ENCODE peak calls at places on chromosome 2, in six cellular contexts. One of them, this sample, is unnamed.

GRCh38 chr2:85866165-85866659 is 22.6 kb downstream of the ST3GAL5 start:
- DNase-seq in brain microvascular endothelial cell: no peak
- DNase-seq in tibial nerve: no peak
- DNase-seq in choroid plexus epithelial cell: no peak
- DNase-seq in right atrium auricular region: no peak
- DNase-seq in fibroblast of mammary gland: no peak
- DNase-seq in this sample: no peak

GRCh38 chr2:55157474-55157884 is 74.6 kb downstream of the CLHC1 start:
- DNase-seq in brain microvascular endothelial cell: no peak
- DNase-seq in tibial nerve: no peak
- DNase-seq in choroid plexus epithelial cell: no peak
- DNase-seq in right atrium auricular region: no peak
- DNase-seq in fibroblast of mammary gland: peak; percentile 84
- DNase-seq in this sample: no peak

GRCh38 chr2:95264626-95265025 is 9.6 kb upstream of the PROM2 start:
- DNase-seq in brain microvascular endothelial cell: no peak
- DNase-seq in tibial nerve: no peak
- DNase-seq in choroid plexus epithelial cell: no peak
- DNase-seq in right atrium auricular region: no peak
- DNase-seq in fibroblast of mammary gland: no peak
- DNase-seq in this sample: no peak

GRCh38 chr2:27249891-27250651 is 12.8 kb downstream of the SLC30A3 start:
- DNase-seq in brain microvascular endothelial cell: peak; percentile 31
- DNase-seq in tibial nerve: no peak
- DNase-seq in choroid plexus epithelial cell: peak; percentile 61
- DNase-seq in right atrium auricular region: no peak
- DNase-seq in fibroblast of mammary gland: peak; percentile 40
- DNase-seq in this sample: peak; percentile 13

GRCh38 chr2:163658556-163658955 is 77.3 kb downstream of the FIGN start:
- DNase-seq in brain microvascular endothelial cell: no peak
- DNase-seq in tibial nerve: no peak
- DNase-seq in choroid plexus epithelial cell: peak; percentile 71
- DNase-seq in right atrium auricular region: no peak
- DNase-seq in fibroblast of mammary gland: no peak
- DNase-seq in this sample: no peak

GRCh38 chr2:11766016-11766415 is 19.6 kb downstream of the LPIN1 start:
- DNase-seq in brain microvascular endothelial cell: no peak
- DNase-seq in tibial nerve: no peak
- DNase-seq in choroid plexus epithelial cell: no peak
- DNase-seq in right atrium auricular region: no peak
- DNase-seq in fibroblast of mammary gland: no peak
- DNase-seq in this sample: no peak

GRCh38 chr2:586518-587370 is 90.5 kb downstream of the TMEM18 start:
- DNase-seq in brain microvascular endothelial cell: no peak
- DNase-seq in tibial nerve: no peak
- DNase-seq in choroid plexus epithelial cell: no peak
- DNase-seq in right atrium auricular region: no peak
- DNase-seq in fibroblast of mammary gland: no peak
- DNase-seq in this sample: no peak

GRCh38 chr2:120434487-120434886 is 88.6 kb downstream of the INHBB start:
- DNase-seq in brain microvascular endothelial cell: no peak
- DNase-seq in tibial nerve: no peak
- DNase-seq in choroid plexus epithelial cell: peak; percentile 19
- DNase-seq in right atrium auricular region: no peak
- DNase-seq in fibroblast of mammary gland: peak; percentile 66
- DNase-seq in this sample: no peak

GRCh38 chr2:13522917-13523821 is 806.4 kb downstream of the TRIB2 start:
- DNase-seq in brain microvascular endothelial cell: peak; percentile 1
- DNase-seq in tibial nerve: no peak
- DNase-seq in choroid plexus epithelial cell: peak; percentile 1
- DNase-seq in right atrium auricular region: no peak
- DNase-seq in fibroblast of mammary gland: peak; percentile 1
- DNase-seq in this sample: peak; percentile 60

GRCh38 chr2:84458436-84459027 is 548 bp downstream of the SUCLG1 start:
- DNase-seq in brain microvascular endothelial cell: peak; percentile 5
- DNase-seq in tibial nerve: no peak
- DNase-seq in choroid plexus epithelial cell: peak; percentile 40
- DNase-seq in right atrium auricular region: no peak
- DNase-seq in fibroblast of mammary gland: peak; percentile 21
- DNase-seq in this sample: no peak

GRCh38 chr2:50746526-50746925 is 285.4 kb downstream of the NRXN1 start:
- DNase-seq in brain microvascular endothelial cell: peak; percentile 49
- DNase-seq in tibial nerve: no peak
- DNase-seq in choroid plexus epithelial cell: peak; percentile 48
- DNase-seq in right atrium auricular region: no peak
- DNase-seq in fibroblast of mammary gland: peak; percentile 2
- DNase-seq in this sample: peak; percentile 30

GRCh38 chr2:12967804-12968203 is 251.1 kb downstream of the TRIB2 start:
- DNase-seq in brain microvascular endothelial cell: no peak
- DNase-seq in tibial nerve: no peak
- DNase-seq in choroid plexus epithelial cell: no peak
- DNase-seq in right atrium auricular region: no peak
- DNase-seq in fibroblast of mammary gland: no peak
- DNase-seq in this sample: no peak

GRCh38 chr2:202113571-202114142 is 40.6 kb downstream of the KIAA2012 start:
- DNase-seq in brain microvascular endothelial cell: no peak
- DNase-seq in tibial nerve: no peak
- DNase-seq in choroid plexus epithelial cell: no peak
- DNase-seq in right atrium auricular region: no peak
- DNase-seq in fibroblast of mammary gland: peak; percentile 86
- DNase-seq in this sample: peak; percentile 45

GRCh38 chr2:68225119-68225632 is 27.2 kb downstream of the PPP3R1 start:
- DNase-seq in brain microvascular endothelial cell: peak; percentile 16
- DNase-seq in tibial nerve: no peak
- DNase-seq in choroid plexus epithelial cell: peak; percentile 65
- DNase-seq in right atrium auricular region: no peak
- DNase-seq in fibroblast of mammary gland: peak; percentile 54
- DNase-seq in this sample: no peak

GRCh38 chr2:9807056-9807455 is 36.2 kb upstream of the TAF1B start:
- DNase-seq in brain microvascular endothelial cell: no peak
- DNase-seq in tibial nerve: no peak
- DNase-seq in choroid plexus epithelial cell: no peak
- DNase-seq in right atrium auricular region: no peak
- DNase-seq in fibroblast of mammary gland: no peak
- DNase-seq in this sample: no peak

GRCh38 chr2:101873543-101873942 is 118.2 kb upstream of the IL1R2 start:
- DNase-seq in brain microvascular endothelial cell: no peak
- DNase-seq in tibial nerve: no peak
- DNase-seq in choroid plexus epithelial cell: peak; percentile 38
- DNase-seq in right atrium auricular region: no peak
- DNase-seq in fibroblast of mammary gland: no peak
- DNase-seq in this sample: no peak

GRCh38 chr2:56185582-56186046 is 1.8 kb downstream of the CCDC85A start:
- DNase-seq in brain microvascular endothelial cell: no peak
- DNase-seq in tibial nerve: no peak
- DNase-seq in choroid plexus epithelial cell: peak; percentile 20
- DNase-seq in right atrium auricular region: peak; percentile 65
- DNase-seq in fibroblast of mammary gland: no peak
- DNase-seq in this sample: peak; percentile 14

GRCh38 chr2:177147093-177147694 is 65.4 kb upstream of the HNRNPA3 start:
- DNase-seq in brain microvascular endothelial cell: peak; percentile 55
- DNase-seq in tibial nerve: no peak
- DNase-seq in choroid plexus epithelial cell: peak; percentile 80
- DNase-seq in right atrium auricular region: no peak
- DNase-seq in fibroblast of mammary gland: peak; percentile 76
- DNase-seq in this sample: peak; percentile 74

GRCh38 chr2:54092940-54093339 is 22.5 kb upstream of the ACYP2 start:
- DNase-seq in brain microvascular endothelial cell: no peak
- DNase-seq in tibial nerve: no peak
- DNase-seq in choroid plexus epithelial cell: no peak
- DNase-seq in right atrium auricular region: no peak
- DNase-seq in fibroblast of mammary gland: no peak
- DNase-seq in this sample: no peak

GRCh38 chr2:56130463-56131070 is 53.2 kb upstream of the CCDC85A start:
- DNase-seq in brain microvascular endothelial cell: peak; percentile 44
- DNase-seq in tibial nerve: no peak
- DNase-seq in choroid plexus epithelial cell: peak; percentile 74
- DNase-seq in right atrium auricular region: no peak
- DNase-seq in fibroblast of mammary gland: peak; percentile 54
- DNase-seq in this sample: peak; percentile 43

GRCh38 chr2:33583194-33583938 is 15.7 kb downstream of the FAM98A start:
- DNase-seq in brain microvascular endothelial cell: peak; percentile 20
- DNase-seq in tibial nerve: no peak
- DNase-seq in choroid plexus epithelial cell: peak; percentile 65
- DNase-seq in right atrium auricular region: no peak
- DNase-seq in fibroblast of mammary gland: peak; percentile 58
- DNase-seq in this sample: peak; percentile 62

GRCh38 chr2:55592130-55592529 is 25.3 kb downstream of the PPP4R3B start:
- DNase-seq in brain microvascular endothelial cell: no peak
- DNase-seq in tibial nerve: no peak
- DNase-seq in choroid plexus epithelial cell: no peak
- DNase-seq in right atrium auricular region: no peak
- DNase-seq in fibroblast of mammary gland: no peak
- DNase-seq in this sample: no peak

GRCh38 chr2:241597561-241597960 is 39.0 kb downstream of the BOK start:
- DNase-seq in brain microvascular endothelial cell: no peak
- DNase-seq in tibial nerve: no peak
- DNase-seq in choroid plexus epithelial cell: no peak
- DNase-seq in right atrium auricular region: no peak
- DNase-seq in fibroblast of mammary gland: no peak
- DNase-seq in this sample: no peak

GRCh38 chr2:241595600-241596140 is 37.1 kb downstream of the BOK start:
- DNase-seq in brain microvascular endothelial cell: no peak
- DNase-seq in tibial nerve: no peak
- DNase-seq in choroid plexus epithelial cell: peak; percentile 18
- DNase-seq in right atrium auricular region: no peak
- DNase-seq in fibroblast of mammary gland: no peak
- DNase-seq in this sample: no peak

GRCh38 chr2:241601841-241602240 is 35.1 kb downstream of the THAP4 start:
- DNase-seq in brain microvascular endothelial cell: no peak
- DNase-seq in tibial nerve: no peak
- DNase-seq in choroid plexus epithelial cell: no peak
- DNase-seq in right atrium auricular region: no peak
- DNase-seq in fibroblast of mammary gland: no peak
- DNase-seq in this sample: no peak

GRCh38 chr2:241598061-241598460 is 38.9 kb downstream of the THAP4 start:
- DNase-seq in brain microvascular endothelial cell: no peak
- DNase-seq in tibial nerve: no peak
- DNase-seq in choroid plexus epithelial cell: peak; percentile 54
- DNase-seq in right atrium auricular region: no peak
- DNase-seq in fibroblast of mammary gland: peak; percentile 49
- DNase-seq in this sample: no peak

GRCh38 chr2:241598487-241598886 is 38.5 kb downstream of the THAP4 start:
- DNase-seq in brain microvascular endothelial cell: no peak
- DNase-seq in tibial nerve: no peak
- DNase-seq in choroid plexus epithelial cell: peak; percentile 41
- DNase-seq in right atrium auricular region: no peak
- DNase-seq in fibroblast of mammary gland: no peak
- DNase-seq in this sample: no peak
- TF ChIP-seq CTCF in brain microvascular endothelial cell: peak; percentile 32
- TF ChIP-seq CTCF in tibial nerve: no peak
- TF ChIP-seq CTCF in choroid plexus epithelial cell: peak; percentile 52
- TF ChIP-seq CTCF in right atrium auricular region: peak; percentile 35
- TF ChIP-seq CTCF in fibroblast of mammary gland: no peak
- TF ChIP-seq CTCF in this sample: peak; percentile 34

GRCh38 chr2:209526541-209526940 is 102.7 kb downstream of the MAP2 start:
- DNase-seq in brain microvascular endothelial cell: no peak
- DNase-seq in tibial nerve: no peak
- DNase-seq in choroid plexus epithelial cell: peak; percentile 66
- DNase-seq in right atrium auricular region: no peak
- DNase-seq in fibroblast of mammary gland: peak; percentile 11
- DNase-seq in this sample: peak; percentile 35
- H3K4me3 ChIP-seq in brain microvascular endothelial cell: no peak overlapping the region
- H3K4me3 ChIP-seq in tibial nerve: peak overlapping the region; percentile 27
- H3K4me3 ChIP-seq in choroid plexus epithelial cell: peak overlapping the region; percentile 14
- H3K4me3 ChIP-seq in right atrium auricular region: peak overlapping the region; percentile 21
- H3K4me3 ChIP-seq in fibroblast of mammary gland: no peak overlapping the region
- H3K4me3 ChIP-seq in this sample: peak overlapping the region; percentile 4

GRCh38 chr2:71777946-71778345 is 324.6 kb downstream of the DYSF start:
- DNase-seq in brain microvascular endothelial cell: no peak
- DNase-seq in tibial nerve: no peak
- DNase-seq in choroid plexus epithelial cell: no peak
- DNase-seq in right atrium auricular region: peak; percentile 52
- DNase-seq in fibroblast of mammary gland: no peak
- DNase-seq in this sample: no peak

GRCh38 chr2:71779306-71779855 is 326.0 kb downstream of the DYSF start:
- DNase-seq in brain microvascular endothelial cell: peak; percentile 29
- DNase-seq in tibial nerve: no peak
- DNase-seq in choroid plexus epithelial cell: peak; percentile 51
- DNase-seq in right atrium auricular region: peak; percentile 56
- DNase-seq in fibroblast of mammary gland: peak; percentile 88
- DNase-seq in this sample: peak; percentile 63

GRCh38 chr2:71780162-71780561 is 326.8 kb downstream of the DYSF start:
- DNase-seq in brain microvascular endothelial cell: no peak
- DNase-seq in tibial nerve: no peak
- DNase-seq in choroid plexus epithelial cell: no peak
- DNase-seq in right atrium auricular region: peak; percentile 30
- DNase-seq in fibroblast of mammary gland: no peak
- DNase-seq in this sample: no peak

GRCh38 chr2:71776227-71776626 is 322.9 kb downstream of the DYSF start:
- DNase-seq in brain microvascular endothelial cell: no peak
- DNase-seq in tibial nerve: no peak
- DNase-seq in choroid plexus epithelial cell: no peak
- DNase-seq in right atrium auricular region: no peak
- DNase-seq in fibroblast of mammary gland: no peak
- DNase-seq in this sample: no peak

GRCh38 chr2:71778514-71779305 is 325.3 kb downstream of the DYSF start:
- DNase-seq in brain microvascular endothelial cell: no peak
- DNase-seq in tibial nerve: no peak
- DNase-seq in choroid plexus epithelial cell: no peak
- DNase-seq in right atrium auricular region: peak; percentile 43
- DNase-seq in fibroblast of mammary gland: no peak
- DNase-seq in this sample: no peak
- TF ChIP-seq CTCF in brain microvascular endothelial cell: peak; percentile 37
- TF ChIP-seq CTCF in tibial nerve: no peak
- TF ChIP-seq CTCF in choroid plexus epithelial cell: peak; percentile 8
- TF ChIP-seq CTCF in right atrium auricular region: no peak
- TF ChIP-seq CTCF in fibroblast of mammary gland: peak; percentile 26
- TF ChIP-seq CTCF in this sample: peak; percentile 29

DNA sequence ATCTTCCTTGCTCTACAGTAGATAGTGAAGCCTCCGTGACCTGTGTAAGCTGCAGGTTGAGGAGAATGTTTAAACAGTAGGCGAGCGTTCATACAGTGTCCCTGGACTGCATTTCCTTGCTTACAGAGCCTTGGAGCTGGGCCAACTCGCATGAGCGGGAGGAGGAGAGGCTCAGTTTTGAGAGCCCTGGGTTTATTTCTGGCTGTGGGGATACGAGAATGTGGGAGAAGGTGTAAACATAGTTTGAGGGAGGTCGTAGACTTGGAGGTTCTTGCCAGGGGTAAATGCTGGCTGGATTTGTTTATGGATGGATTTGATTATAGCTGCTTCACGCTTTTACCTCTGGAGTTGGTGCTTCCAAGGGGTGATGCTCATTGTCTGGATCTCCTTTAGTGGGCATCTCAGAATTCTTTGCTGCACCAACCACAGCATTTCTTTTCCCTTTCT is 20.8 kb downstream of the CRIM1 start:
- DNase-seq in brain microvascular endothelial cell: no peak
- DNase-seq in tibial nerve: peak; percentile 65
- DNase-seq in choroid plexus epithelial cell: peak; percentile 66
- DNase-seq in right atrium auricular region: no peak
- DNase-seq in fibroblast of mammary gland: no peak
- DNase-seq in this sample: peak; percentile 66
- H3K4me3 ChIP-seq in brain microvascular endothelial cell: no peak overlapping the region
- H3K4me3 ChIP-seq in tibial nerve: no peak overlapping the region
- H3K4me3 ChIP-seq in choroid plexus epithelial cell: no peak overlapping the region
- H3K4me3 ChIP-seq in right atrium auricular region: no peak overlapping the region
- H3K4me3 ChIP-seq in fibroblast of mammary gland: no peak overlapping the region
- H3K4me3 ChIP-seq in this sample: no peak overlapping the region

GRCh38 chr2:96869824-96870630 is at the start of gene SEMA4C:
- DNase-seq in brain microvascular endothelial cell: no peak
- DNase-seq in tibial nerve: peak; percentile 49
- DNase-seq in choroid plexus epithelial cell: peak; percentile 53
- DNase-seq in right atrium auricular region: no peak
- DNase-seq in fibroblast of mammary gland: no peak
- DNase-seq in this sample: peak; percentile 28
- TF ChIP-seq CTCF in brain microvascular endothelial cell: no peak
- TF ChIP-seq CTCF in tibial nerve: no peak
- TF ChIP-seq CTCF in choroid plexus epithelial cell: no peak
- TF ChIP-seq CTCF in right atrium auricular region: no peak
- TF ChIP-seq CTCF in fibroblast of mammary gland: no peak
- TF ChIP-seq CTCF in this sample: no peak

This sample was measured in astrocyte of the spinal cord.